ENCODE peak calls at places on chromosomes 3 and 15, in six cellular contexts. X, O, S, T, A and J are unnamed samples.

GRCh38 chr15:77631790-77632551 is 741 bp downstream of the LINGO1 start:
- DNase-seq in X (no peak), O (peak; percentile 34), S (no peak), T (peak; percentile 63), A (no peak), J (no peak)

GRCh38 chr15:66785637-66786036 is 83.6 kb downstream of the SMAD6 start:
- DNase-seq in X (no peak), O (no peak), S (no peak), T (no peak), A (no peak), J (peak; percentile 59)

GRCh38 chr3:4416961-4417360 is 50.1 kb downstream of the SUMF1 start:
- DNase-seq in X (no peak), O (peak; percentile 49), S (peak; percentile 54), T (no peak), A (no peak), J (no peak)

GRCh38 chr3:29697989-29698388 is 417.1 kb downstream of the RBMS3 start:
- DNase-seq in X (no peak), O (no peak), S (no peak), T (no peak), A (no peak), J (no peak)

GRCh38 chr3:144652573-144652972 is 681.0 kb downstream of the DIPK2A start:
- DNase-seq in X (no peak), O (no peak), S (no peak), T (no peak), A (no peak), J (no peak)

GRCh38 chr15:36688310-36689102 is 109.1 kb downstream of the CDIN1 start:
- DNase-seq in X (no peak), O (no peak), S (peak; percentile 71), T (no peak), A (no peak), J (no peak)

GRCh38 chr3:10547841-10548783 is 42.7 kb upstream of the ATP2B2 start:
- DNase-seq in X (no peak), O (no peak), S (no peak), T (no peak), A (no peak), J (no peak)

GRCh38 chr3:68773401-68773800 is 158.9 kb downstream of the TAFA4 start:
- DNase-seq in X (no peak), O (no peak), S (no peak), T (no peak), A (no peak), J (no peak)

GRCh38 chr15:97961067-97961954 is 808 bp downstream of the ARRDC4 start:
- DNase-seq in X (no peak), O (no peak), S (no peak), T (peak; percentile 67), A (peak; percentile 2), J (peak; percentile 34)

GRCh38 chr3:23778451-23778850 is 27.3 kb upstream of the UBE2E1 start:
- DNase-seq in X (no peak), O (no peak), S (no peak), T (no peak), A (no peak), J (no peak)

GRCh38 chr15:84888639-84889038 is 4.2 kb downstream of the SLC28A1 start:
- DNase-seq in X (no peak), O (no peak), S (no peak), T (peak; percentile 38), A (no peak), J (no peak)

GRCh38 chr3:65914032-65914739 is 124.5 kb downstream of the MAGI1 start:
- DNase-seq in X (no peak), O (no peak), S (peak; percentile 34), T (no peak), A (no peak), J (no peak)

GRCh38 chr3:77506384-77506783 is 466.5 kb downstream of the ROBO2 start:
- DNase-seq in X (no peak), O (no peak), S (no peak), T (no peak), A (no peak), J (no peak)

GRCh38 chr15:76994971-76995945 is at the start of gene PSTPIP1:
- DNase-seq in X (no peak), O (no peak), S (no peak), T (no peak), A (no peak), J (peak; percentile 92)

GRCh38 chr3:110027446-110027845 is 690.1 kb upstream of the DPPA4 start:
- DNase-seq in X (no peak), O (no peak), S (no peak), T (no peak), A (no peak), J (no peak)

GRCh38 chr3:42819351-42819965 is 10.2 kb downstream of the ACKR2 start:
- DNase-seq in X (no peak), O (no peak), S (no peak), T (peak; percentile 43), A (peak; percentile 78), J (no peak)

GRCh38 chr15:70998319-70998718 is 105.7 kb downstream of the LRRC49 start:
- DNase-seq in X (no peak), O (no peak), S (no peak), T (no peak), A (no peak), J (no peak)

GRCh38 chr3:46498916-46499519 is 1.2 kb downstream of the RTP3 start:
- DNase-seq in X (no peak), O (no peak), S (no peak), T (no peak), A (no peak), J (no peak)

GRCh38 chr3:46495901-46496456 is 1.8 kb upstream of the RTP3 start:
- DNase-seq in X (no peak), O (no peak), S (no peak), T (no peak), A (no peak), J (peak; percentile 70)

GRCh38 chr3:46500631-46501377 is 3.0 kb downstream of the RTP3 start:
- DNase-seq in X (peak; percentile 38), O (no peak), S (no peak), T (no peak), A (no peak), J (peak; percentile 20)

GRCh38 chr3:46497556-46498265 is at the start of gene RTP3:
- DNase-seq in X (no peak), O (no peak), S (no peak), T (no peak), A (no peak), J (no peak)

GRCh38 chr3:46496745-46497555 is 826 bp upstream of the RTP3 start:
- DNase-seq in X (peak; percentile 8), O (peak; percentile 6), S (peak; percentile 36), T (no peak), A (no peak), J (peak; percentile 62)
- TF ChIP-seq CTCF in X (peak; percentile 47), O (peak; percentile 16), S (peak; percentile 25), T (peak; percentile 88), A (peak; percentile 30), J (peak; percentile 37)

DNA sequence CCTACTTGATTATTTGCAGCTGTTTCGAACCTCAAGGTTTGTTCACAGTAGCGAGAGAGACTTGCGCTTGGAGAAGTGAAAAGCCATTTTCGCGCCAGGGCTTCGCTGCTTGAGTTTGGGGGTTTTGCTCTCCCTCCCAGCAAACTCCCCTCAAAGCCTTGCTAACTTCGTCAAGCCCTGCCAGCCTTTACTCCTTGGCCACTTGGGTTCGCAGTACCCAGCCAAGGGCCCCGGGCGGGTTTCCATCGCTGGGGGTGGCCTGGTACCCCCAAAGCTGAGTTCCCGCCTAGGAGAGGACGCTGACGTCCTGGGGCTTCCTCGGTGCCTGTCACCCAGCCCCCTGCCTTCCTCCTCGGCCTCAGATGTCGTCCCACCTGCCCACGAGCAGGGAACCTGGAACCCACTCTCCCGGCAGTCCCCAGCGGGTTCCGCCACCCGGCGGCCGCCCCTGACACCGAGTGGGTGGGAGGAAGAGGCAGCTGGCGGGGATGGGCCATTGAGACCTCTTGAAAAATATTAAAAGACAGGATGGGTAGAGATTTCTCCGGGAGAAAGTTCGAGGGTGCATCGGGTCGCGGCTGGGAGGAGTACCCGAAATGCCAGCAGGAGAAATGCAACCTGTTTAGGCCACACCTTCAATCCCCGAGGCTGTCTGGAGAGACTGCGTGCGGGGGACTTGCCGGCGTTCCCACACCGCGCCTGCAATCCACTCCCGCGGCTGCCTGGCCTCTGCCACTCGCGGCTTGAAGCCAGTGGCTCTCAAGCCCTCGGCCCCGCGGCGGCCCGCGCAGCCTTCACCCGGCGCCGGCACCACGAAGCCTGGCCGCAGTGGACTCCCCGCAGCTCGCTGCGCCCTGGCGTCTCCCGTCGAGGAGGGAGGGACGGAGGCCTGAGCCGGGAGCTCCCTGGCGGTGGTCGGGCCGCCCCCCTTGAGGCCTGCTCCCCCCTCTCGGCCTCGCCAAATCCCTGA is 8.8 kb upstream of the NR2F2 start:
- DNase-seq in X (no peak), O (no peak), S (peak; percentile 67), T (no peak), A (no peak), J (no peak)
- TF ChIP-seq MYC in X (no peak), O (no peak), S (no peak), T (no peak), A (no peak), J (no peak)

GRCh38 chr3:31590650-31591049 is 57.9 kb downstream of the STT3B start:
- DNase-seq in X (no peak), O (no peak), S (no peak), T (no peak), A (no peak), J (no peak)

GRCh38 chr3:31589228-31589627 is 56.5 kb downstream of the STT3B start:
- DNase-seq in X (no peak), O (no peak), S (no peak), T (no peak), A (no peak), J (no peak)

GRCh38 chr3:31596176-31596575 is 63.5 kb downstream of the STT3B start:
- DNase-seq in X (no peak), O (no peak), S (no peak), T (no peak), A (no peak), J (no peak)

DNA sequence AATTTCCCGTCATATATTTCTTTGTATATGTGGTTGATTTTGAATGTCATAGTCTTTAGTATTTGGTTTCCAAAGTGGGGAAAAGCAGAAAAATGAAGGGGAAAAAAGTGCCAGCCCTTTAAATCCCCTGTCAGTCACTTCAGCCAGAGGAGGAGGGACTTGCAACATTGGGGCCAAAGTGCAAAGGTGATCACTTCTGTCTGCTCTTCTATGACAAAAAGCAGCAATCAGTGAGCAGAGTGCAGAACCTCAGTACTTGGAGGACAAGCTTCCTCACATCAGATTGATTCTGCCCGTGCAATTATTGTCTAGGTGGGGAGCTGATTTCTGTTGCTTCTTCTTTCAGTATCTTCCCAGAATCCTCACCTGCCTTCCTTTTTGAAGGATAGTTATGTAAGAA is 60.0 kb downstream of the STT3B start:
- DNase-seq in X (no peak), O (no peak), S (no peak), T (no peak), A (peak; percentile 84), J (no peak)
- TF ChIP-seq POLR2A in X (no peak), O (no peak), S (no peak), T (no peak), A (no peak), J (no peak)

DNA sequence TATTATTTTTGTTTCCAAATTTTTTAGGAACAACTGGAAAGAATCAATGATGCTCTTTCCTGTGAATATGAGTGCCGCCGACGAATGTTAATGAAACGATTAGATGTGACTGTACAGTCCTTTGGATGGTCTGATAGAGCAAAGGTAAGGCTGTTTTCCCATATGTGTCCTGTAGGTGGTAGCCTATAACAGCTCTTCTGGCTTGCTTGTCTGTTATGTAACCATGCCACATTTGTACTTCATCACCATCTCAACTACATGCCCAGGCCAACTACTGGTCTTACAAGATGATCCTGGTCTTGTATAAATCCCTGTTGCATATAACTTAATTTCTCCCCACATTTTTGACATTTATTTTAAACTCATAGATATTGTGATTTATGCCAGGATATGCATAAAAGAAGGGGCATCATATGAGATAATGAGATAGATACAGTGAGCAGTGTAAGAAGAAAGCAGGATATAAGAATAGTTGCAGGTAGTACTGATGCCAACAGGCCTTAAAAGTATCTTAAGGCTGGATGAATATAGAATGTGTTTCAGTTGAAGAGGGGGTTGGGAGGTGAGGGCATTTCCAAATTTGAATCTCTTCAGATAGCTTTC is 20.3 kb downstream of the FAM98B start:
- DNase-seq in X (peak; percentile 33), O (peak; percentile 16), S (peak; percentile 72), T (peak; percentile 55), A (peak; percentile 63), J (peak; percentile 66)
- TF ChIP-seq CTCF in X (peak; percentile 92), O (peak; percentile 60), S (peak; percentile 44), T (peak; percentile 69), A (peak; percentile 82), J (peak; percentile 47)